ENCODE peak calls at places on chromosome 4, in five cellular contexts. One of them, this sample, is unnamed.

GRCh38 chr4:130432289-130432688 is 1336.3 kb downstream of the C4orf33 start:
- DNase-seq in gastrocnemius medialis: no peak
- DNase-seq in uterus: no peak
- DNase-seq in testis: no peak
- DNase-seq in A549: no peak
- DNase-seq in this sample: no peak

GRCh38 chr4:89000844-89001360 is 56.1 kb downstream of the FAM13A start:
- DNase-seq in testis: no peak
- DNase-seq in uterus: no peak
- DNase-seq in A549: peak
- DNase-seq in gastrocnemius medialis: no peak
- DNase-seq in this sample: no peak

GRCh38 chr4:169658970-169659735 is 38.8 kb downstream of the CLCN3 start:
- DNase-seq in A549: no peak
- DNase-seq in testis: no peak
- DNase-seq in uterus: no peak
- DNase-seq in gastrocnemius medialis: no peak
- DNase-seq in this sample: no peak

GRCh38 chr4:14644568-14645282 is 357.6 kb upstream of the CPEB2 start:
- DNase-seq in testis: no peak
- DNase-seq in A549: no peak
- DNase-seq in gastrocnemius medialis: no peak
- DNase-seq in uterus: no peak
- DNase-seq in this sample: no peak

GRCh38 chr4:56183344-56183959 is 203.8 kb downstream of the AASDH start:
- DNase-seq in uterus: no peak
- DNase-seq in gastrocnemius medialis: no peak
- DNase-seq in testis: no peak
- DNase-seq in A549: no peak
- DNase-seq in this sample: no peak

GRCh38 chr4:37693450-37694190 is 7.4 kb upstream of the RELL1 start:
- DNase-seq in testis: no peak
- DNase-seq in A549: peak
- DNase-seq in gastrocnemius medialis: no peak
- DNase-seq in uterus: no peak
- DNase-seq in this sample: no peak

GRCh38 chr4:53861856-53862610 is 202.4 kb downstream of the CHIC2 start:
- DNase-seq in gastrocnemius medialis: peak
- DNase-seq in A549: no peak
- DNase-seq in testis: no peak
- DNase-seq in uterus: peak
- DNase-seq in this sample: peak

GRCh38 chr4:152938237-152938969 is 2.3 kb downstream of the FHDC1 start:
- DNase-seq in A549: no peak
- DNase-seq in gastrocnemius medialis: no peak
- DNase-seq in uterus: no peak
- DNase-seq in testis: peak
- DNase-seq in this sample: no peak

GRCh38 chr4:32142075-32142474 is 1421.9 kb downstream of the PCDH7 start:
- DNase-seq in testis: no peak
- DNase-seq in A549: no peak
- DNase-seq in gastrocnemius medialis: no peak
- DNase-seq in uterus: no peak
- DNase-seq in this sample: no peak

GRCh38 chr4:4386736-4387392 is at the start of gene NSG1:
- DNase-seq in testis: peak
- DNase-seq in A549: no peak
- DNase-seq in uterus: no peak
- DNase-seq in gastrocnemius medialis: no peak
- DNase-seq in this sample: no peak

GRCh38 chr4:158193171-158193749 is 17.0 kb upstream of the TMEM144 start:
- DNase-seq in testis: no peak
- DNase-seq in uterus: no peak
- DNase-seq in gastrocnemius medialis: no peak
- DNase-seq in A549: peak
- DNase-seq in this sample: no peak

GRCh38 chr4:85707591-85707990 is 232.6 kb downstream of the ARHGAP24 start:
- DNase-seq in uterus: no peak
- DNase-seq in gastrocnemius medialis: no peak
- DNase-seq in testis: no peak
- DNase-seq in A549: no peak
- DNase-seq in this sample: no peak

GRCh38 chr4:69888336-69888735 is 28.4 kb upstream of the SULT1E1 start:
- DNase-seq in testis: no peak
- DNase-seq in uterus: no peak
- DNase-seq in A549: no peak
- DNase-seq in gastrocnemius medialis: no peak
- DNase-seq in this sample: no peak

GRCh38 chr4:109648266-109648996 is 54.8 kb downstream of the CASP6 start:
- DNase-seq in testis: no peak
- DNase-seq in A549: no peak
- DNase-seq in gastrocnemius medialis: no peak
- DNase-seq in uterus: no peak
- DNase-seq in this sample: no peak

GRCh38 chr4:21790437-21791029 is 158.0 kb downstream of the KCNIP4 start:
- DNase-seq in A549: no peak
- DNase-seq in testis: no peak
- DNase-seq in uterus: no peak
- DNase-seq in gastrocnemius medialis: no peak
- DNase-seq in this sample: no peak

GRCh38 chr4:24810016-24810415 is 14.6 kb downstream of the SOD3 start:
- DNase-seq in A549: no peak
- DNase-seq in gastrocnemius medialis: no peak
- DNase-seq in testis: no peak
- DNase-seq in uterus: no peak
- DNase-seq in this sample: no peak

GRCh38 chr4:1856071-1856919 is at the start of gene LETM1:
- DNase-seq in A549: peak
- DNase-seq in uterus: peak
- DNase-seq in gastrocnemius medialis: peak
- DNase-seq in testis: peak
- DNase-seq in this sample: peak
- TF ChIP-seq POLR2A in A549: peak
- TF ChIP-seq POLR2A in uterus: peak
- TF ChIP-seq POLR2A in gastrocnemius medialis: peak
- TF ChIP-seq POLR2A in testis: peak
- TF ChIP-seq POLR2A in this sample: peak

DNA sequence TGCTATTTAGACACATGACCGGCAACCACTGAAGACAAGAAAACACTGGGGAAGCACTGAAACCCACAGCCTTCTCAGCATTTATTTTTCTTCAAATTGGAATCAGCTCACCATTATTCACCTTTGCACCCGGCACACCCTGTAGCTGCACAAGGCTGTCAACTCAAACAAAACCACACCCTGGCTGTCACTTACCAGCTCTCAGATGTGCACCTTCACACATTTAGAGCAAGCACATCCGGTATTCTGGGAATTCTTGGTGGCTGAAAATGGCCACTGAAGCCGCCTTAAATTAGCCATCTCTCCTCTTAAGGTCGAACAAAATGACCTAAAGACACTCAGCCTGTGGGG is 5.9 kb downstream of the ZFYVE28 start:
- DNase-seq in gastrocnemius medialis: no peak
- DNase-seq in A549: no peak
- DNase-seq in uterus: no peak
- DNase-seq in testis: no peak
- DNase-seq in this sample: no peak
- H3K27ac ChIP-seq in gastrocnemius medialis: peak
- H3K27ac ChIP-seq in A549: peak
- H3K27ac ChIP-seq in uterus: peak
- H3K27ac ChIP-seq in testis: peak
- H3K27ac ChIP-seq in this sample: peak

GRCh38 chr4:1077711-1078477 is 35.5 kb downstream of the RNF212 start:
- DNase-seq in uterus: no peak
- DNase-seq in gastrocnemius medialis: no peak
- DNase-seq in A549: no peak
- DNase-seq in testis: no peak
- DNase-seq in this sample: no peak

GRCh38 chr4:1075266-1075665 is 38.1 kb downstream of the RNF212 start:
- DNase-seq in A549: no peak
- DNase-seq in testis: no peak
- DNase-seq in gastrocnemius medialis: no peak
- DNase-seq in uterus: no peak
- DNase-seq in this sample: no peak

GRCh38 chr4:1074077-1074476 is 39.3 kb downstream of the RNF212 start:
- DNase-seq in uterus: no peak
- DNase-seq in testis: no peak
- DNase-seq in gastrocnemius medialis: no peak
- DNase-seq in A549: no peak
- DNase-seq in this sample: no peak

GRCh38 chr4:1078490-1078889 is 34.9 kb downstream of the RNF212 start:
- DNase-seq in gastrocnemius medialis: no peak
- DNase-seq in A549: no peak
- DNase-seq in testis: no peak
- DNase-seq in uterus: no peak
- DNase-seq in this sample: no peak

DNA sequence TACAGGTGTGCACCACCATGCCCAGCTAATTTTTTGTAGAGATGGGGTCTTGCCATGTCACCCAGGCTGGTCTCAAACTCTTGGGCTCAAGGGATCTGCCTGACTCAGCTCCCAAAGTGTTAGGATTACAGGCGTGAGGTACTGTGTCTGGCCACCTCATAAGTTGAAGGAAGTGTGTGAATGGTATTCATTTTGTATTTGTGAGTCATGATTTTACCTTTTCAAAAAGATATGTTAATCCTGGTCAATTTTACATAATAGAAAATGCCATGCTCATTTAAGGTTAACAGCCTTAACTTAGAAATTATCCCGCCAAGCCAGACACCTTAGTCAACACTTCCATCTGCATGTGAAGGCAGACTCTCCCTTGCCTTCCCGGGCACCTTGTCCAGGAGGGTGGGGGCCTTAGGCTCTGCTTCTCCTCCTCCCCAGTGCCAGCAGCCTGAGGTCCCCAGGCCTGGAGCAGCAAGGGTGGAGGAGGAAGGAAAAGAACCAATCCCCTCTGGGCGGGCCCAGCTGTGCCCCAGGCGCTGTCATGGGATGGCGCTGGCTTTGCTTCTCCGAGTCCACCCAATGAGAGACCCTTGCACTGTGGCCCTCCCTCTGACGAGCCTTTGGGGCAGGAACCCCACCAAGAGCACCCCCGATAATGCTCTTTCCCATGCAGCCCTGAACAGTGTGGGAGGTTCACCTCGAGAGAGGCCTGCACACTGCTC is 37.4 kb downstream of the RNF212 start:
- DNase-seq in gastrocnemius medialis: no peak
- DNase-seq in A549: no peak
- DNase-seq in testis: no peak
- DNase-seq in uterus: no peak
- DNase-seq in this sample: no peak
- H3K4me3 ChIP-seq in gastrocnemius medialis: no peak
- H3K4me3 ChIP-seq in A549: no peak
- H3K4me3 ChIP-seq in testis: no peak
- H3K4me3 ChIP-seq in uterus: no peak
- H3K4me3 ChIP-seq in this sample: no peak

GRCh38 chr4:106317815-106318214 is 1.5 kb downstream of the AIMP1 start:
- DNase-seq in A549: no peak
- DNase-seq in uterus: no peak
- DNase-seq in testis: no peak
- DNase-seq in gastrocnemius medialis: no peak
- DNase-seq in this sample: no peak

GRCh38 chr4:106314960-106315359 is 1.0 kb downstream of the TBCK start:
- DNase-seq in testis: no peak
- DNase-seq in gastrocnemius medialis: no peak
- DNase-seq in uterus: no peak
- DNase-seq in A549: no peak
- DNase-seq in this sample: no peak

GRCh38 chr4:106315476-106315967 is 487 bp downstream of the TBCK start:
- DNase-seq in uterus: no peak
- DNase-seq in testis: no peak
- DNase-seq in gastrocnemius medialis: no peak
- DNase-seq in A549: peak
- DNase-seq in this sample: no peak

GRCh38 chr4:106316773-106317409 is 541 bp downstream of the AIMP1 start:
- DNase-seq in testis: no peak
- DNase-seq in A549: no peak
- DNase-seq in uterus: no peak
- DNase-seq in gastrocnemius medialis: no peak
- DNase-seq in this sample: no peak

GRCh38 chr4:106315968-106316772 is at the start of the genes AIMP1 and TBCK:
- DNase-seq in A549: peak
- DNase-seq in gastrocnemius medialis: peak
- DNase-seq in testis: peak
- DNase-seq in uterus: peak
- DNase-seq in this sample: peak
- TF ChIP-seq POLR2A in A549: peak
- TF ChIP-seq POLR2A in gastrocnemius medialis: peak
- TF ChIP-seq POLR2A in testis: no peak
- TF ChIP-seq POLR2A in uterus: no peak
- TF ChIP-seq POLR2A in this sample: peak

This sample was measured in tibial nerve.